ENCODE peak calls at places on chromosomes 1 and 21, in six cellular contexts. Y, M, A, O, U and W are unnamed samples.

GRCh38 chr21:37228003-37228400 is 39.1 kb downstream of the VPS26C start:
- DNase-seq in M (no peak), O (no peak), A (no peak), U (no peak), Y (no peak), W (no peak)

GRCh38 chr1:21338568-21339401 is 48.5 kb upstream of the ECE1 start:
- DNase-seq in Y (no peak), M (peak), O (no peak), A (peak), U (peak), W (no peak)

GRCh38 chr1:85022700-85023099 is 25.6 kb downstream of the MCOLN3 start:
- DNase-seq in Y (no peak), U (no peak), O (no peak), A (no peak), M (no peak), W (no peak)

GRCh38 chr1:3631330-3631729 is 6.5 kb downstream of the TPRG1L start:
- DNase-seq in A (no peak), O (no peak), M (no peak), Y (no peak), U (no peak), W (peak)

GRCh38 chr1:36580524-36580923 is 97.8 kb upstream of the CSF3R start:
- DNase-seq in Y (no peak), M (no peak), A (no peak), U (no peak), O (no peak), W (peak)

GRCh38 chr1:21295059-21295401 is 4.8 kb upstream of the ECE1 start:
- DNase-seq in O (peak), U (no peak), M (no peak), Y (no peak), A (peak), W (no peak)

GRCh38 chr1:28973850-28974841 is 59.8 kb downstream of the EPB41 start:
- DNase-seq in U (no peak), M (no peak), O (no peak), Y (no peak), A (peak), W (no peak)

GRCh38 chr1:83741751-83742150 is 257.2 kb downstream of the TTLL7 start:
- DNase-seq in O (no peak), Y (no peak), M (no peak), A (no peak), U (no peak), W (no peak)

GRCh38 chr1:20248954-20249612 is 41.6 kb upstream of the VWA5B1 start:
- DNase-seq in O (no peak), M (no peak), Y (peak), U (no peak), A (no peak), W (no peak)

GRCh38 chr1:25033828-25034451 is 103.9 kb upstream of the RUNX3 start:
- DNase-seq in O (peak), A (no peak), M (peak), Y (no peak), U (no peak), W (no peak)

GRCh38 chr1:154607084-154607747 is 770 bp downstream of the ADAR start:
- DNase-seq in U (peak), O (no peak), A (peak), Y (no peak), M (no peak), W (peak)

GRCh38 chr1:97778718-97779117 is 142.1 kb downstream of the DPYD start:
- DNase-seq in M (no peak), Y (no peak), O (no peak), U (no peak), A (no peak), W (no peak)
- H3K4me3 ChIP-seq in M (no peak), Y (no peak), O (no peak), U (no peak), A (no peak), W (no peak)

GRCh38 chr1:118827207-118827606 is 160.9 kb downstream of the TBX15 start:
- DNase-seq in Y (no peak), O (no peak), A (no peak), M (no peak), U (no peak), W (no peak)

GRCh38 chr1:118821801-118822200 is 166.3 kb downstream of the TBX15 start:
- DNase-seq in O (no peak), Y (no peak), U (no peak), A (no peak), M (no peak), W (no peak)

GRCh38 chr1:118825619-118826018 is 162.5 kb downstream of the TBX15 start:
- DNase-seq in A (no peak), U (no peak), M (no peak), O (no peak), Y (no peak), W (no peak)

DNA sequence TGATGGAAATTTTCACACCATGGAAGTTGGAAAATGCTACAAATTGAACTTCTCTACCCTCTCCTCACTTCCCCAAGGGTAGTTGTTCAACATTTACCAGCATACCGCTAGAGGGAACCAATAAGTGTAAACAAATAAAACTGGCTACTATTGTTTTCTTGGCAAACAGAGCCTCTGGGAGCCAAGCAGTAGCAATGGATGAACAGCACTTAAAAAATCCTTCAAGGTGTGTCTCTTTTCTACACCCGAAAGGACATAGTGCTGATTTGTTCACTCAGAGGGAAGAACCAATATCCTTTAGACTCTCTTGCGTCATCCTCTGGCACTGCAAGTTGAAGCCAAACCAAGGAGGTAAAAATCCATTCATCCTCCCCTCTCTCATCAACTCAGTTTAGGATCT is 161.5 kb downstream of the TBX15 start:
- DNase-seq in U (no peak), A (no peak), M (no peak), Y (no peak), O (no peak), W (peak)
- H3K4me3 ChIP-seq in U (no peak), A (no peak), M (no peak), Y (no peak), O (no peak), W (no peak)

GRCh38 chr1:217133958-217134856 is 411.0 kb upstream of the ESRRG start:
- DNase-seq in A (peak), M (peak), Y (no peak), O (no peak), U (peak), W (peak)
- H3K4me3 ChIP-seq in A (no peak), M (peak), Y (no peak), O (no peak), U (no peak), W (peak)

DNA sequence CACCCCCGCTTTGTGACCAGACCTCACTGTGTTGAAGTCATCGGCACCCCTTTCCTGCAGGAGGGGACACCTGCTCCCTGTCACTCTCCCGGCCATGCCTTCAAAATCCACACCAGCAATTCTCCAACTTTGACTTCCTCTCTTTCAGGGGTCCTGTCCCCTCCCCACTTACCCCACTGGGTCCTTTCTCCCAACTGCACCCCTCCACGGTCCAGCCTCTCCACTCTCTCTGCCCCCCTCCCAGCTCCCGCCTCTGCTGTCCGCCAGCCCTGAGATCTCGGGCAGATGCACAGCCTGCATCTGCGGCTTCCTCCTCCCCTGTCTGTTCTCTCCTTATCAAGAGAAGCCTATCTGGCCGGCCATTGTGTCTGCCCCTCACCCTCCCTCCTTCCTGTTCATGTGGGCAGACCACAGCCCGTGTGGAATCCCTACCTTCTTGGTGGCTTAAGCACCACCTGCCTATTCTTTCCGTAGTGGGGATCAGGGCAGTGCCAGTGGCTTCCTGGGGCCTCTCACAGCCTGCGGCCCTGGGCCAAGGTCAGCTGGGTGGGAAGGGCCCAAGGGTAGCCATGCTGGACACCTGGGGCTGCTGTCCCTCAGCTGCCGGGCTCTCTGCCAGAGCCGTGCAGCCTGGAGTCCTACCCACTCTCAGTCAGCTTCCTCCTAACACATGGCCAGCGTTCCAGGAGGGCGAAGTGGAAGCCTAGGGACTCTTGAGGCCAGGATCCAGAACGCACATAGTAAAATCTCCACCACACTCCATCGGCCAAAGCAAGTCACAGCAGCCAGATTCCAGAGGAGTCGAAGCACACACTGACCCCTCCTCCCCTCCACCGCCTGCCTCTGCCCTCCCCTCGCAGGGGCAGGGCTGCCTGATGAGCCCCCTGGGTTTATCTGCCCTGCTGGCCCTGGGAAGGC is 5.1 kb upstream of the HES4 start:
- DNase-seq in U (peak), O (no peak), M (peak), Y (no peak), A (peak), W (peak)
- H3K4me3 ChIP-seq in U (no peak), O (no peak), M (peak), Y (no peak), A (no peak), W (no peak)

GRCh38 chr1:221439734-221440436 is 302.0 kb downstream of the DUSP10 start:
- DNase-seq in U (peak), Y (no peak), O (peak), M (no peak), A (peak), W (no peak)
- H3K4me3 ChIP-seq in U (no peak), Y (no peak), O (no peak), M (peak), A (peak), W (no peak)

GRCh38 chr1:196877964-196878363 is 9.9 kb upstream of the CFHR4 start:
- DNase-seq in A (peak), U (peak), M (no peak), Y (no peak), O (no peak), W (peak)
- H3K4me3 ChIP-seq in A (peak), U (no peak), M (no peak), Y (no peak), O (no peak), W (no peak)

DNA sequence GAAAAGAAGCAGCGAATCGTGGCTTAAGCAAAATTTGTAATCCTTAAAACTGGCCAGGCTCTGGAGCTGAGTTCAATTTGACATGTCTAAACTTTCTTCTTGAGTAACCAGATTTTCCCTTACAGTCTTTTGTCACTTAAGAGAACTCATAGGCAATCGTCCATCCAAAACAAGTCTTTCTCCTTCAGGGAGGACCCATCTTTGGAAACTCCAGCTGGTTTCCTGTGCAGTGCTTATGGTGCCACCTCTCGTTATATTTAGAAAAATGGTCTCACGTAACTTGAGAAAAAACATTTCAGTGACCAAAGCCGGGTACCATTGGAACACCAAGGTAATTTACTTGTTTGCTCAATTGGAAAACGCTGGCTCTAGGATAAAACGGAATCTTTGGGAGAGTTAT is 1.9 kb upstream of the PTTG1IP start:
- DNase-seq in O (no peak), U (no peak), M (no peak), Y (no peak), A (no peak), W (no peak)
- H3K4me3 ChIP-seq in O (peak), U (no peak), M (peak), Y (peak), A (peak), W (no peak)